ENCODE peak calls at places on chromosomes 13 and 19, in four cellular contexts. S is CD8-positive, alpha-beta memory T cell; W is AG04450; L is AG04449. H is an unnamed sample.

GRCh38 chr19:18488838-18489626 is 32.8 kb downstream of the ELL start:
- DNase-seq in S (no peak), W (no peak), L (no peak), H (no peak)

GRCh38 chr13:98571955-98572662 is 4.8 kb downstream of the STK24 start:
- DNase-seq in S (no peak), W (no peak), L (no peak), H (peak)

GRCh38 chr13:70889163-70889562 is 780.9 kb upstream of the KLHL1 start:
- DNase-seq in S (no peak), W (no peak), L (no peak), H (no peak)

GRCh38 chr13:27857271-27857670 is 62.5 kb upstream of the PDX1 start:
- DNase-seq in S (no peak), W (no peak), L (no peak), H (no peak)

GRCh38 chr13:23510544-23510916 is 59.7 kb upstream of the TNFRSF19 start:
- DNase-seq in S (no peak), W (no peak), L (no peak), H (no peak)

GRCh38 chr19:48639483-48640375 is 2.5 kb upstream of the DBP start:
- DNase-seq in S (no peak), W (no peak), L (no peak), H (no peak)

GRCh38 chr13:21894091-21894490 is 223.2 kb downstream of the FGF9 start:
- DNase-seq in S (no peak), W (no peak), L (no peak), H (no peak)

GRCh38 chr13:28984326-28984725 is 164.2 kb downstream of the MTUS2 start:
- DNase-seq in S (no peak), W (no peak), L (no peak), H (no peak)

GRCh38 chr13:99281811-99282263 is 23.7 kb upstream of the GPR18 start:
- DNase-seq in S (peak), W (no peak), L (no peak), H (no peak)

GRCh38 chr13:52665325-52665724 is 12.7 kb downstream of the SUGT1 start:
- DNase-seq in S (no peak), W (no peak), L (no peak), H (peak)

GRCh38 chr19:3980353-3981251 is 4.7 kb downstream of the EEF2 start:
- DNase-seq in S (no peak), W (no peak), L (no peak), H (no peak)

GRCh38 chr13:104577029-104577820 is 1511.0 kb upstream of the SLC10A2 start:
- DNase-seq in S (no peak), W (no peak), L (no peak), H (no peak)

GRCh38 chr13:112733661-112734379 is 44.0 kb downstream of the ATP11A start:
- DNase-seq in S (no peak), W (no peak), L (no peak), H (no peak)

GRCh38 chr19:4914736-4915501 is 5.6 kb downstream of the UHRF1 start:
- DNase-seq in S (peak), W (peak), L (no peak), H (no peak)

GRCh38 chr13:98746968-98747367 is 5.5 kb downstream of the SLC15A1 start:
- DNase-seq in S (no peak), W (no peak), L (no peak), H (no peak)

GRCh38 chr13:98157609-98158008 is 14.7 kb downstream of the FARP1 start:
- DNase-seq in S (no peak), W (no peak), L (no peak), H (no peak)

GRCh38 chr13:29162638-29163037 is 342.5 kb downstream of the MTUS2 start:
- DNase-seq in S (no peak), W (no peak), L (peak), H (no peak)

GRCh38 chr19:29206453-29206852 is 6.5 kb downstream of the UQCRFS1 start:
- DNase-seq in S (no peak), W (no peak), L (no peak), H (no peak)

GRCh38 chr13:75904012-75904411 is 267.9 kb downstream of the LMO7 start:
- DNase-seq in S (no peak), W (no peak), L (no peak), H (no peak)

DNA sequence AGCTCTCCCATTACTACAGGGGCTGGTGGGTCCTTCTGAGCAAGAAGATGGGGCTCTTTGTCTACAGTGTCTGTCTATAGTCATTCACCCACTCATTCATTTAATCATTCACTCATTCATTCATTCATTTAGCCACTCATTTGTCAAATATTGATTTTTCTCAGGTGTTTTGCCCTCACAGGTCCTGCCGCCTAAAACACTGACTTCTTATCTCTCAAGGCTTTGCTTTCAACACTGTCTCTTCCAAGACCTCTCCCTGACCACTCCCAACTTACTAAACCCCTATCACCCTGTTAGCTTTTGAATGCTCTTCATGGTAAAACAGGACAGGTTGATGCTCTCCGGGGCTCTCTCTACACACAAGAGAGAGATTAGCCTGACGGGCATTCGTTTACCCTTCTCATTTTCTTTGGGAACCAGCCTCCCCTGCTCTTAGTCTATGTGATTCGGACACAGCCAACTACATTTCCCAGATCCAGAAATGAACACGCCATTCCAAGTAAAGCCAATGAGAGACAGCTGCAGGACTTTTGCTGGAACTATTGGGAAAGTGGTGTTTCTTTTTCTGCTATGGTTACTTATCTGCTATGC is 22.7 kb downstream of the FAM187B start:
- DNase-seq in S (no peak), W (no peak), L (no peak), H (no peak)
- H3K4me3 ChIP-seq in S (peak), W (no peak), L (no peak), H (no peak)

DNA sequence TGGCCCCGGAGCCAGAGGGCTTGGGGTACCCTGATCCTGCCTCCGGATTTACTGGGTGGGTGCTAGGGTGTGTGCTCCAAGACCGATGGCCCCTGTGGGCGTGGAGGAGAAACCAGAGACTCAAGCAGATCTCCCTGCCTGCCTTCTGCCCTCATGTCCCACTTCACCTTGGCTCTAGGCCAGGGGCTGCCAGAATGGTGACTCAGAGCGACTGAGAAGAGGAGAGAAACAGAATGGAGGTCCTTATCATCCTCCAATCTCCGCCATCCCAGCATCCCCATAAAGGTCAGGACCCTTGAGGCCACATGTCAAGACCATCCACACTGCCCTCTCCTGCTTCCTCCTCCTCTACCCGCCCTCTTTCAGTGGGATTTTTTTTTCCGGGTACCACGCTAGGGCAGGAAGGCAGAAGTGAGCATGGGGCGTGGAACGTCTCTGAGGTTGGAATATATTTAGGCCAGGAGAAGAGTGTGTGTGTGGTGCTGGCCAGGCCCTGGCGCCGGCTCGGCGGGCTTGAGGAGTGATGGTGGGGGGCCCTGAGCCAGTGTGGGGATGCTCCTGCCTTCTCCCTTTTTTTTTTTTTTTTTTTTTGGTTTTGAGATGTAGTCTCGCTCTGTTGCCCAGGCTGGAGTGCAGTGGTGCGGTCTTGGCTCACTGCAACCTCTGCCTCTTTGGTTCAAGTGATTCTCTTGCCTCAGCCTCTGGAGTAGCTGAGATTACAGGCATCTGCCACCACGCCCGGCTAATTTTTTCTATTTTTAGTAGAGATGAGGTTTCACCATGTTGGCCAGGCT is 22.3 kb downstream of the IER2 start:
- DNase-seq in S (peak), W (no peak), L (no peak), H (no peak)
- H3K4me3 ChIP-seq in S (peak), W (no peak), L (no peak), H (no peak)

GRCh38 chr19:408441-409005 is 424 bp downstream of the C2CD4C start:
- DNase-seq in S (no peak), W (no peak), L (no peak), H (no peak)
- H3K4me3 ChIP-seq in S (no peak), W (peak), L (peak), H (peak)

GRCh38 chr13:50119593-50119992 is 104.3 kb downstream of the KCNRG start:
- DNase-seq in S (no peak), W (no peak), L (no peak), H (no peak)

GRCh38 chr13:50115695-50116094 is 100.5 kb downstream of the KCNRG start:
- DNase-seq in S (no peak), W (no peak), L (no peak), H (no peak)

GRCh38 chr13:50122465-50122864 is 107.2 kb downstream of the KCNRG start:
- DNase-seq in S (no peak), W (no peak), L (no peak), H (no peak)

DNA sequence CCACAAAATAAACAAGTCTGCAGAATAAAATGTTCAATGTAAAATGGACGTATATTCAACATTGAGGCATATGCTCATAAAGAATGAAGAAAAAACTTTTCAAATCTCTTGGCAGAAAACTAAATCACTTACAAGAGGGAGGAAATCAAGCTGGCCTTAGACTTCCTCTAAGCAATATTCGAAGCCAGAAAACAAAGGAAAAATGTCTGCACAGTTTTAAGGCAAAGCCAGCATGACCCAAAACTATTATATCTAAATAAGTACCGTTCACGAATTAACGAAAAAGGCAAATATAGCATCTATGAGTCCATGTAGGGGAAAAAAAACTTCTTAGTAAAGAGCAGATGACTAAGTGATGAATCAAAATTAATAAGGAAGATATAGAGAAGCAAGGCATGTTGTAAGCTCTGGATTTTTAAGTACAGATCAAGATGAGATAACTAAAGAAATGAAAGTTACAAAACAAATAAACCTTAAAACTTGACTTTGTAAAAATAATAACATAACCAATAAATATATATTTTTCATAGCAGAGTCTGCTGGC is 101.3 kb downstream of the KCNRG start:
- DNase-seq in S (no peak), W (no peak), L (no peak), H (no peak)
- H3K4me3 ChIP-seq in S (no peak), W (no peak), L (no peak), H (no peak)

GRCh38 chr13:82606008-82606407 is 1276.3 kb downstream of the SLITRK1 start:
- DNase-seq in S (no peak), W (no peak), L (no peak), H (no peak)
- H3K4me3 ChIP-seq in S (no peak), W (no peak), L (no peak), H (no peak)

DNA sequence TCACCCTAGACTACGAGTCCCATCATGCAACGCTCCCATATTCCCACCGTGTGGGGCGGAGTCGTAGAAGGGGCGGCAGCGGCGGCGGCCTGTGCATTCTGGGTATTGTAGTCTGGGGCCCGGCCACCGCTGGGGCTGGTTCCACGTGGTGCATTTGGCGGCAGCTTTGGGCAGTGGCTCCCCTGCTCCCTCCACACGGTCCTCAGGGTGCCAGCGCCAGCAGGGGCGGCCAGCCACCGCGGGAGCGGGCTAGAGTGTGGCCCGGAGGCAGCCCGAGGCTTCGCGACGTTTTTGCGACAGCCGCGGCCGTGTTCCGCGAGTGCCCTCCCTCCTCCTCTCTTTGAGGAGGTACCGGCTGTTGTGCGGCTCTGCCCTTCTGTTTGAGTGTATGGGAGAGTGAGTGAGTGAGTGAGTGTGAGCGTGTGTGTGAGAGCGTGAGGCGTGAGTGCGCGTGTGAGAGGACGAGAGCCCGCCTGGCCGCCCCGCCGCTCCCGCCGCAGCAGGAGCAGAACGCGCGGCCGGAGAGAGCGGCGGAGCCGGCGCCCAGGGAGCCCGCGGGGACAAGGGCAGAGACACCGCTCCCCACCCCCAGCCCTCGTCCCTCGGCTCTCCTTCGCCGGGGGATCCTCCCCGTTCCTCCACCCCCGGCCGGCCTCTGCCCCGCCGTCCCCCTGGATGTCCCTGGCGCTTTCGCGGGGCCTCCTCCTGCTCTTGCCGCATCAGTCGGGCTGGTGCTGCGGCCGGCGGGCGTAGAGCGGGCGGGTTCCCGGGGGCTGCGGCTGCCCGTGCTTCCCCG is at the start of gene CDK8:
- DNase-seq in S (peak), W (peak), L (peak), H (peak)
- H3K4me3 ChIP-seq in S (peak), W (peak), L (peak), H (peak)

H was measured in Jurkat, Clone E6-1.